ENCODE peak calls at places on chromosome 11, in four cellular contexts. X, Q, Y and C are unnamed samples.

GRCh38 chr11:6557063-6557462 is 46.4 kb downstream of the RRP8 start:
- DNase-seq in X (no peak), Y (no peak), Q (no peak), C (no peak)

GRCh38 chr11:70539360-70540095 is 141.2 kb downstream of the CTTN start:
- DNase-seq in Q (no peak), X (no peak), Y (no peak), C (no peak)

GRCh38 chr11:61923166-61924015 is 6.0 kb upstream of the RAB3IL1 start:
- DNase-seq in Y (no peak), Q (no peak), X (no peak), C (peak; percentile 72)

GRCh38 chr11:130849215-130849568 is 67.1 kb downstream of the SNX19 start:
- DNase-seq in Y (no peak), X (no peak), Q (peak; percentile 50), C (peak; percentile 97)

GRCh38 chr11:69773626-69774353 is 1.4 kb downstream of the FGF4 start:
- DNase-seq in Q (no peak), X (no peak), Y (no peak), C (no peak)

GRCh38 chr11:119377961-119378667 is 3.4 kb downstream of the USP2 start:
- DNase-seq in X (no peak), Q (no peak), Y (no peak), C (no peak)

GRCh38 chr11:10778217-10778970 is 27.3 kb downstream of the CTR9 start:
- DNase-seq in X (no peak), Q (no peak), Y (peak; percentile 12), C (peak; percentile 73)

GRCh38 chr11:132008872-132009271 is 638.5 kb downstream of the NTM start:
- DNase-seq in X (no peak), Y (no peak), Q (no peak), C (no peak)

GRCh38 chr11:108994887-108995286 is 330.0 kb downstream of the DDX10 start:
- DNase-seq in Y (no peak), Q (no peak), X (no peak), C (no peak)

GRCh38 chr11:76206327-76207081 is at the start of gene WNT11:
- DNase-seq in Y (no peak), Q (no peak), X (no peak), C (no peak)

GRCh38 chr11:117419915-117420485 is 92.3 kb downstream of the CEP164 start:
- DNase-seq in Q (no peak), Y (no peak), X (no peak), C (no peak)

GRCh38 chr11:121530257-121530656 is 77.5 kb upstream of the SORL1-AS1 start:
- DNase-seq in Q (no peak), X (no peak), Y (no peak), C (no peak)

GRCh38 chr11:114081641-114082414 is 22.3 kb downstream of the ZBTB16 start:
- DNase-seq in X (no peak), Y (no peak), Q (no peak), C (no peak)

GRCh38 chr11:132284048-132284447 is 913.6 kb downstream of the NTM start:
- DNase-seq in Q (no peak), X (no peak), Y (no peak), C (no peak)

GRCh38 chr11:106246495-106246894 is 169.0 kb downstream of the AASDHPPT start:
- DNase-seq in Q (no peak), Y (no peak), X (no peak), C (no peak)

GRCh38 chr11:27485930-27486773 is 13.6 kb upstream of the LGR4 start:
- DNase-seq in Y (no peak), Q (peak; percentile 51), X (no peak), C (peak; percentile 58)

GRCh38 chr11:59706518-59707285 is 6.9 kb downstream of the OR10V1 start:
- DNase-seq in Q (no peak), X (no peak), Y (no peak), C (peak; percentile 74)

GRCh38 chr11:126790550-126790981 is 210.0 kb downstream of the KIRREL3 start:
- DNase-seq in Q (peak; percentile 87), Y (peak; percentile 44), X (no peak), C (peak; percentile 94)

GRCh38 chr11:43868852-43869567 is 11.6 kb upstream of the ALKBH3 start:
- DNase-seq in Y (no peak), Q (peak; percentile 33), X (no peak), C (peak; percentile 76)

GRCh38 chr11:91587131-91587530 is 637.5 kb upstream of the FAT3 start:
- DNase-seq in Y (no peak), Q (no peak), X (no peak), C (no peak)

GRCh38 chr11:86079421-86079820 is 10.5 kb upstream of the PICALM start:
- DNase-seq in Y (no peak), Q (no peak), X (no peak), C (no peak)

GRCh38 chr11:78150754-78151153 is 11.3 kb upstream of the ALG8 start:
- DNase-seq in Y (no peak), Q (no peak), X (no peak), C (no peak)

GRCh38 chr11:45374632-45375031 is 88.5 kb upstream of the SYT13 start:
- DNase-seq in X (no peak), Q (no peak), Y (no peak), C (no peak)

GRCh38 chr11:75576017-75576416 is 14.0 kb downstream of the SERPINH1 start:
- DNase-seq in Y (no peak), Q (no peak), X (no peak), C (no peak)